ENCODE peak calls at places on chromosomes 13 and 19, in five cellular contexts. E, B, F, X and U are unnamed samples.

GRCh38 chr19:11463391-11463790 is 17.5 kb downstream of the ELAVL3 start:
- DNase-seq in E (no peak), B (no peak), F (no peak), X (no peak), U (no peak)

GRCh38 chr13:113305208-113305607 is 8.2 kb downstream of the LAMP1 start:
- DNase-seq in E (peak; percentile 68), B (peak; percentile 55), F (no peak), X (no peak), U (no peak)

GRCh38 chr19:29378126-29378525 is 147.7 kb upstream of the VSTM2B start:
- DNase-seq in E (no peak), B (no peak), F (no peak), X (no peak), U (no peak)

GRCh38 chr13:113275387-113275786 is 21.7 kb upstream of the LAMP1 start:
- DNase-seq in E (peak; percentile 68), B (peak; percentile 76), F (no peak), X (peak; percentile 47), U (peak; percentile 26)

GRCh38 chr13:29849731-29850212 is 645 bp downstream of the UBL3 start:
- DNase-seq in E (peak; percentile 43), B (peak; percentile 75), F (peak; percentile 2), X (no peak), U (peak; percentile 8)

GRCh38 chr13:52411629-52412028 is 5.7 kb upstream of the THSD1 start:
- DNase-seq in E (peak; percentile 36), B (peak; percentile 31), F (no peak), X (peak; percentile 9), U (peak; percentile 24)

GRCh38 chr19:13163609-13164364 is 13.6 kb downstream of the IER2 start:
- DNase-seq in E (peak; percentile 66), B (peak; percentile 82), F (no peak), X (peak; percentile 48), U (peak; percentile 93)

GRCh38 chr19:389935-390289 is 19.0 kb downstream of the C2CD4C start:
- DNase-seq in E (no peak), B (no peak), F (no peak), X (no peak), U (no peak)

GRCh38 chr19:10669246-10669645 is 15.1 kb downstream of the ILF3 start:
- DNase-seq in E (no peak), B (no peak), F (no peak), X (no peak), U (no peak)

GRCh38 chr13:84192125-84192524 is 309.9 kb upstream of the SLITRK1 start:
- DNase-seq in E (peak; percentile 79), B (peak; percentile 96), F (no peak), X (no peak), U (peak; percentile 99)

GRCh38 chr19:2016041-2016807 is 710 bp upstream of the BTBD2 start:
- DNase-seq in E (peak; percentile 40), B (peak; percentile 58), F (no peak), X (peak; percentile 88), U (peak; percentile 53)

GRCh38 chr19:47542030-47542475 is 27.2 kb upstream of the NAPA start:
- DNase-seq in E (peak; percentile 56), B (no peak), F (no peak), X (no peak), U (no peak)

GRCh38 chr13:44013666-44014291 is 134.1 kb downstream of the LACC1 start:
- DNase-seq in E (peak; percentile 43), B (peak; percentile 61), F (no peak), X (no peak), U (peak; percentile 34)

GRCh38 chr19:28332886-28333285 is 880.1 kb downstream of the UQCRFS1 start:
- DNase-seq in E (no peak), B (no peak), F (no peak), X (no peak), U (no peak)

GRCh38 chr19:18109363-18109730 is 11.8 kb downstream of the MAST3 start:
- DNase-seq in E (no peak), B (no peak), F (no peak), X (no peak), U (no peak)

GRCh38 chr13:41284512-41285288 is 21.3 kb upstream of the MTRF1 start:
- DNase-seq in E (peak; percentile 75), B (peak; percentile 97), F (no peak), X (no peak), U (peak; percentile 83)

GRCh38 chr13:77510156-77510555 is 25.4 kb upstream of the SCEL start:
- DNase-seq in E (no peak), B (no peak), F (no peak), X (no peak), U (no peak)

GRCh38 chr13:112905619-112905989 is 63.4 kb upstream of the MCF2L start:
- DNase-seq in E (no peak), B (no peak), F (no peak), X (no peak), U (no peak)

GRCh38 chr13:31742102-31742695 is 2.9 kb downstream of the RXFP2 start:
- DNase-seq in E (peak; percentile 55), B (peak; percentile 50), F (peak; percentile 44), X (peak; percentile 81), U (no peak)

GRCh38 chr13:91813255-91813654 is 414.8 kb downstream of the GPC5 start:
- DNase-seq in E (no peak), B (no peak), F (no peak), X (no peak), U (peak; percentile 2)

GRCh38 chr13:39552233-39552632 is 50.8 kb downstream of the LHFPL6 start:
- DNase-seq in E (no peak), B (no peak), F (no peak), X (no peak), U (no peak)

GRCh38 chr13:59906413-59907027 is 257.2 kb downstream of the DIAPH3 start:
- DNase-seq in E (peak; percentile 37), B (peak; percentile 45), F (no peak), X (peak; percentile 17), U (no peak)

GRCh38 chr13:52455677-52456041 is 381 bp downstream of the CKAP2 start:
- DNase-seq in E (peak; percentile 37), B (peak; percentile 15), F (peak; percentile 55), X (peak; percentile 82), U (peak; percentile 31)

GRCh38 chr13:41178040-41178439 is 16.3 kb downstream of the KBTBD7 start:
- DNase-seq in E (no peak), B (no peak), F (no peak), X (no peak), U (peak; percentile 15)

GRCh38 chr13:98401936-98402335 is 175.0 kb downstream of the STK24 start:
- DNase-seq in E (no peak), B (no peak), F (no peak), X (no peak), U (no peak)

GRCh38 chr13:96771501-96772367 is 222.5 kb downstream of the OXGR1 start:
- DNase-seq in E (no peak), B (no peak), F (no peak), X (peak; percentile 8), U (no peak)

GRCh38 chr13:85631801-85632200 is 167.4 kb downstream of the SLITRK6 start:
- DNase-seq in E (no peak), B (peak; percentile 3), F (no peak), X (no peak), U (no peak)

GRCh38 chr13:28495586-28496564 is 947 bp upstream of the FLT1 start:
- DNase-seq in E (no peak), B (no peak), F (no peak), X (no peak), U (no peak)

GRCh38 chr13:80870186-80870585 is 529.3 kb upstream of the SPRY2 start:
- DNase-seq in E (no peak), B (no peak), F (no peak), X (no peak), U (no peak)

GRCh38 chr19:47618771-47619170 is 9.8 kb downstream of the BICRA start:
- DNase-seq in E (no peak), B (no peak), F (no peak), X (no peak), U (no peak)

GRCh38 chr19:18160792-18161690 is 8.1 kb downstream of the PIK3R2 start:
- DNase-seq in E (no peak), B (peak; percentile 21), F (peak; percentile 54), X (peak; percentile 85), U (peak; percentile 45)

GRCh38 chr19:5692785-5693194 is 2.7 kb downstream of the RPL36 start:
- DNase-seq in E (no peak), B (no peak), F (no peak), X (no peak), U (no peak)